ENCODE peak calls at places on chromosomes 7 and 10, in ten cellular contexts. S is tibial artery, O is left lung, X is transverse colon, U is RWPE2, C is astrocyte, K is adrenal gland, G is colonic mucosa, L is aorta, E is psoas muscle. D is an unnamed sample.

GRCh38 chr7:154947604-154948003 is 55.3 kb downstream of the PAXIP1 start:
- DNase-seq in K (no peak), O (no peak), S (no peak), U (no peak), L (no peak), E (no peak), C (no peak), X (no peak), G (no peak), D (no peak)

GRCh38 chr10:24519950-24520349 is 203.7 kb downstream of the ARHGAP21 start:
- DNase-seq in K (no peak), L (no peak), X (no peak), S (no peak), G (no peak), U (no peak), O (no peak), C (no peak), E (no peak), D (no peak)

GRCh38 chr10:89662596-89662995 is 17.6 kb upstream of the PANK1 start:
- DNase-seq in S (no peak), X (no peak), G (no peak), C (no peak), E (no peak), U (no peak), K (no peak), O (no peak), L (no peak), D (no peak)

GRCh38 chr10:4946349-4946717 is 16.9 kb upstream of the AKR1C1 start:
- DNase-seq in K (no peak), C (no peak), U (no peak), E (no peak), X (no peak), O (no peak), G (no peak), S (no peak), L (no peak), D (no peak)

GRCh38 chr7:131159961-131160361 is 167.7 kb upstream of the MKLN1 start:
- DNase-seq in G (no peak), U (no peak), X (no peak), C (peak; percentile 78), E (no peak), K (no peak), L (no peak), O (no peak), S (no peak), D (no peak)

GRCh38 chr7:133352430-133352829 is 99.6 kb downstream of the EXOC4 start:
- DNase-seq in L (no peak), U (no peak), E (no peak), G (no peak), O (no peak), C (no peak), X (no peak), K (no peak), S (no peak), D (no peak)

GRCh38 chr10:67771200-67771599 is 66.8 kb downstream of the DNAJC12 start:
- DNase-seq in S (no peak), G (no peak), O (no peak), C (no peak), E (no peak), K (no peak), L (no peak), U (no peak), X (no peak), D (no peak)

GRCh38 chr7:107660381-107661080 is at the start of gene SLC26A4:
- DNase-seq in G (no peak), X (no peak), U (no peak), C (no peak), E (peak; percentile 11), S (no peak), L (no peak), O (no peak), K (no peak), D (no peak)

GRCh38 chr7:158650821-158651225 is 53.8 kb downstream of the NCAPG2 start:
- DNase-seq in E (no peak), O (no peak), S (no peak), U (no peak), X (no peak), K (no peak), G (no peak), L (no peak), C (peak; percentile 81), D (no peak)

GRCh38 chr7:158648787-158649186 is 55.8 kb downstream of the NCAPG2 start:
- DNase-seq in S (no peak), G (no peak), K (no peak), E (no peak), L (no peak), U (no peak), X (no peak), C (peak; percentile 29), O (no peak), D (no peak)

GRCh38 chr7:158655507-158655906 is 49.1 kb downstream of the NCAPG2 start:
- DNase-seq in S (no peak), U (no peak), G (no peak), O (no peak), E (no peak), X (no peak), C (no peak), K (no peak), L (no peak), D (no peak)

GRCh38 chr7:158649279-158649678 is 55.3 kb downstream of the NCAPG2 start:
- DNase-seq in E (no peak), K (peak; percentile 52), C (peak; percentile 88), G (no peak), O (no peak), U (no peak), L (no peak), X (no peak), S (peak; percentile 35), D (no peak)

DNA sequence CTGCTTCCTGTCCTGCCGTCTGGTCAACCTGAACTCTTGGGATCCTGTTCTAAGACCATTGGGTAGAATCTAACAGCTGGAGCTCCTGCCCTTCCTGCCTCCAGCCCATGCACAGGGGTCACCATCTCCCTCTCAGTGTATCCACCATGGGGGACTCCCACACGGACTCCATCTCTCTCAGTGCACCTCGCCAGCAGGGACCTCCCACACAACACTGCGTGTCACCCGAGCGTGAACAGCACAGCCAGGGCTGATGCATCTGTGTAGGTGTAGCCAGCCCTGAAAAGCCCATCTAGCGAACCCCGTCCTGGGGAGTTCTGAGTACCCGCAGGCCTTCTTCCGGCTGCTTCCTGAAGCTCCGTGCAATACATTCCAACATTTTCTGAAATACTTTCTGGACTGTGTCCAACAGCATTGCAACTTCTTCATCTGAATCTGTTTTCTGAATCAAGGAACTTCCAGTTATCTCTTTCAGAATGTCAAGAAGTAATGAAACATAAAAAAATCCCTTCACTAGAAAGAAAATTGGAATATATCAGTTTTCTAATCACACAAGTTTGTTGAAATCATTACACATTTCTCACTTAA is 52.5 kb downstream of the NCAPG2 start:
- DNase-seq in O (no peak), K (no peak), C (no peak), S (no peak), E (no peak), G (no peak), X (no peak), U (no peak), L (no peak), D (no peak)
- H3K36me3 ChIP-seq in O (peaks cover 54% of the 10 kb centered on the region), K (no peaks in the 10 kb centered on the region), C (peaks cover 6% of the 10 kb centered on the region), S (peaks cover 5% of the 10 kb centered on the region), E (no peaks in the 10 kb centered on the region), G (no peaks in the 10 kb centered on the region), X (no peaks in the 10 kb centered on the region), U (peaks cover 71% of the 10 kb centered on the region), L (no peaks in the 10 kb centered on the region), D (peaks cover 12% of the 10 kb centered on the region)

GRCh38 chr7:5419523-5420107 is 4.0 kb downstream of the TNRC18 start:
- DNase-seq in S (no peak), E (no peak), X (no peak), O (peak; percentile 80), L (no peak), G (peak; percentile 33), U (no peak), K (no peak), C (no peak), D (peak; percentile 70)

GRCh38 chr7:5422324-5423271 is 1.0 kb downstream of the TNRC18 start:
- DNase-seq in G (no peak), K (no peak), U (no peak), C (no peak), O (peak; percentile 86), S (no peak), L (no peak), X (no peak), E (no peak), D (peak; percentile 73)

GRCh38 chr7:5420108-5420840 is 3.4 kb downstream of the TNRC18 start:
- DNase-seq in L (no peak), G (no peak), S (no peak), K (no peak), C (no peak), U (peak; percentile 61), O (peak; percentile 90), E (peak; percentile 46), X (no peak), D (peak; percentile 75)

GRCh38 chr7:5421626-5422323 is 1.9 kb downstream of the TNRC18 start:
- DNase-seq in L (peak; percentile 78), G (peak; percentile 74), X (peak; percentile 64), S (peak; percentile 87), O (peak; percentile 90), U (no peak), E (peak; percentile 57), C (peak; percentile 52), K (peak; percentile 54), D (peak; percentile 78)

DNA sequence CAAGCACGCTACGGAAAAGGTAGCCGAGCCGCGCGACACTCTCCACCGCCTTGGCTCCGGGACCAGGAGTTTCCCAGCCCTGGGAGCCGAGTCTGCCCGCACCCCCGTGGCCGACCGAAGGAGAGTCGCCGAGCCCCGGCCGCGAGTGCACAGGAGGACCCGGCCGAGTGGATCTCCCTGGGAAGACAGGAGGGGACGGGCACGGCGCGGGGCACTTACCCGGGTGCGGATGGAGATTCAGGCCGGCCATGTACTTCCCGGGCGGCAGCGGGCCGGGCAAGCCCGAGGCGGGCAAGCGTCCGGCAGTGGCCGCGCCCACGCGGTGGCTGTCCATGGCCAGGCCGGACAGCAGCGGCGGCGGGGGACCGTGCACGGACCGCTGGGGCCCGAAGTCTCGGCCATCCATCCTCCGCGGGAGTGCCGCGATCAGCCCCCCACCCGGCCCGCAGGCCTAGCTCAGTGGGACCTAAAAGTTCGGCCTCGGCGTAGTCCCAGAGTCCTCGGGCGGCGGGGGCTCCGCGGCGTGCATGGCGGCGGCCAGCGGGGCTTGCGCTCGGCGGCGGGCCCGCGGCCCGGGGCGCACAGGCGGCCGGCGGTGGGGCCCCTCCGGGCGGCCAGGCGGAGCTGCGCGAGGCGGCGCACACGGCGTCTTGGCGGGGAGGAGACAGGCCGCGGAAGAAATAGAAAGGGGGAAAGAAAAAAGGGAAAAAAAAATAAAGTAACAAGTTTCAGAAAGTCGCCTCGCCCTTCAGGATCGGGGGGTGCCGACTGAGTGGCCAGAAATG is 2.6 kb downstream of the TNRC18 start:
- DNase-seq in S (no peak), O (peak; percentile 92), X (no peak), G (peak; percentile 33), L (no peak), E (peak; percentile 37), K (no peak), C (no peak), U (peak; percentile 70), D (peak; percentile 77)
- H3K4me1 ChIP-seq in S (peaks cover 29% of the 10 kb centered on the region), O (peaks cover 28% of the 10 kb centered on the region), X (peaks cover 28% of the 10 kb centered on the region), G (peaks cover 15% of the 10 kb centered on the region), L (no peaks in the 10 kb centered on the region), E (peaks cover 11% of the 10 kb centered on the region), K (peaks cover 21% of the 10 kb centered on the region), C (peaks cover 25% of the 10 kb centered on the region), U (peaks cover 11% of the 10 kb centered on the region), D (peaks cover 26% of the 10 kb centered on the region)

GRCh38 chr7:45909576-45909975 is 11.5 kb downstream of the IGFBP3 start:
- DNase-seq in S (no peak), U (no peak), O (no peak), X (no peak), G (no peak), L (no peak), C (no peak), K (no peak), E (no peak), D (no peak)
- H3K4me3 ChIP-seq in S (no peak overlapping the region), U (no peak overlapping the region), O (no peak overlapping the region), X (no peak overlapping the region), G (no peak overlapping the region), L (no peak overlapping the region), C (no peak overlapping the region), K (no peak overlapping the region), E (no peak overlapping the region), D (no peak overlapping the region)

GRCh38 chr10:79206300-79207095 is 137.7 kb downstream of the ZMIZ1 start:
- DNase-seq in E (no peak), S (no peak), K (no peak), G (no peak), X (no peak), O (peak; percentile 63), U (no peak), L (no peak), C (no peak), D (no peak)
- H3K36me3 ChIP-seq in E (no peaks in the 10 kb centered on the region), S (peaks cover 24% of the 10 kb centered on the region), K (peaks cover 61% of the 10 kb centered on the region), G (no peaks in the 10 kb centered on the region), X (no peaks in the 10 kb centered on the region), O (peaks cover 90% of the 10 kb centered on the region), U (peaks cover 19% of the 10 kb centered on the region), L (no peaks in the 10 kb centered on the region), C (peaks cover 27% of the 10 kb centered on the region), D (peaks cover 94% of the 10 kb centered on the region)

D was measured in upper lobe of right lung.